ENCODE peak calls at places on chromosomes 13 and 19, in six cellular contexts. T is K562, V is SK-N-SH, B is HCT116, S is H1, E is breast epithelium. W is an unnamed sample.

GRCh38 chr19:30163663-30164062 is 208.5 kb upstream of the ZNF536 start:
- DNase-seq in T (no peak), V (no peak), B (no peak), S (peak; percentile 7), E (no peak), W (no peak)

GRCh38 chr13:76654263-76654662 is 231.9 kb downstream of the KCTD12 start:
- DNase-seq in T (no peak), V (no peak), B (no peak), S (no peak), E (no peak), W (peak; percentile 25)

GRCh38 chr13:33536639-33537425 is 251.3 kb upstream of the STARD13 start:
- DNase-seq in T (no peak), V (no peak), B (no peak), S (no peak), E (no peak), W (no peak)

GRCh38 chr19:49165111-49165750 is 7.6 kb downstream of the TRPM4 start:
- DNase-seq in T (no peak), V (no peak), B (no peak), S (no peak), E (peak; percentile 41), W (peak; percentile 46)

GRCh38 chr13:28569886-28570285 is 75.0 kb upstream of the FLT1 start:
- DNase-seq in T (peak; percentile 31), V (no peak), B (no peak), S (no peak), E (no peak), W (no peak)

GRCh38 chr19:38264486-38265212 is at the start of gene SPINT2:
- DNase-seq in T (no peak), V (peak; percentile 72), B (peak; percentile 67), S (peak; percentile 98), E (no peak), W (no peak)

GRCh38 chr13:48660356-48661076 is 6.8 kb downstream of the CYSLTR2 start:
- DNase-seq in T (no peak), V (no peak), B (no peak), S (no peak), E (no peak), W (peak; percentile 44)

GRCh38 chr13:30529085-30529815 is 63.5 kb upstream of the HMGB1 start:
- DNase-seq in T (no peak), V (no peak), B (no peak), S (no peak), E (no peak), W (no peak)

GRCh38 chr19:49790866-49791265 is 22.2 kb downstream of the FUZ start:
- DNase-seq in T (peak; percentile 58), V (no peak), B (no peak), S (no peak), E (no peak), W (no peak)

GRCh38 chr13:27860743-27861142 is 59.1 kb upstream of the PDX1 start:
- DNase-seq in T (no peak), V (no peak), B (no peak), S (no peak), E (no peak), W (no peak)

GRCh38 chr19:17794731-17795494 is at the start of gene B3GNT3:
- DNase-seq in T (peak; percentile 77), V (no peak), B (peak; percentile 83), S (peak; percentile 81), E (peak; percentile 24), W (peak; percentile 47)

GRCh38 chr19:36686365-36687213 is 823 bp upstream of the ZNF567 start:
- DNase-seq in T (no peak), V (no peak), B (no peak), S (peak; percentile 41), E (no peak), W (peak; percentile 25)

GRCh38 chr19:29202281-29202680 is 10.7 kb downstream of the UQCRFS1 start:
- DNase-seq in T (no peak), V (no peak), B (no peak), S (no peak), E (no peak), W (no peak)

GRCh38 chr19:1064661-1065605 is 2.0 kb upstream of the ARHGAP45 start:
- DNase-seq in T (peak; percentile 72), V (peak; percentile 88), B (peak; percentile 56), S (peak; percentile 88), E (no peak), W (peak; percentile 96)

GRCh38 chr13:111515648-111516047 is 195.2 kb downstream of the TEX29 start:
- DNase-seq in T (no peak), V (no peak), B (no peak), S (no peak), E (no peak), W (no peak)

GRCh38 chr19:46979770-46980105 is 39.9 kb upstream of the NPAS1 start:
- DNase-seq in T (no peak), V (no peak), B (no peak), S (no peak), E (no peak), W (no peak)

GRCh38 chr13:29922896-29923295 is 72.5 kb upstream of the UBL3 start:
- DNase-seq in T (no peak), V (no peak), B (no peak), S (no peak), E (no peak), W (no peak)

GRCh38 chr19:45166723-45167252 is 6.0 kb upstream of the NKPD1 start:
- DNase-seq in T (no peak), V (no peak), B (no peak), S (no peak), E (no peak), W (no peak)

GRCh38 chr13:21124853-21125252 is 51.5 kb downstream of the SKA3 start:
- DNase-seq in T (no peak), V (peak; percentile 67), B (no peak), S (no peak), E (no peak), W (no peak)

GRCh38 chr19:49597703-49597974 is 6.7 kb downstream of the PRR12 start:
- DNase-seq in T (no peak), V (no peak), B (no peak), S (no peak), E (no peak), W (peak; percentile 83)

GRCh38 chr13:94416454-94417080 is 62.9 kb downstream of the DCT start:
- DNase-seq in T (peak; percentile 44), V (peak; percentile 24), B (peak; percentile 51), S (peak; percentile 56), E (no peak), W (peak; percentile 34)

GRCh38 chr13:50730496-50731171 is 112.9 kb downstream of the DLEU7 start:
- DNase-seq in T (no peak), V (no peak), B (no peak), S (no peak), E (no peak), W (no peak)

GRCh38 chr19:16581145-16581970 is 9.1 kb upstream of the SLC35E1 start:
- DNase-seq in T (peak; percentile 75), V (no peak), B (no peak), S (no peak), E (no peak), W (no peak)

GRCh38 chr19:1630811-1631210 is 21.6 kb downstream of the TCF3 start:
- DNase-seq in T (no peak), V (no peak), B (no peak), S (no peak), E (no peak), W (no peak)

GRCh38 chr19:17504456-17504855 is 7.0 kb upstream of the PGLS start:
- DNase-seq in T (no peak), V (no peak), B (no peak), S (no peak), E (no peak), W (no peak)

GRCh38 chr19:14085309-14085995 is at the start of gene C19orf67:
- DNase-seq in T (peak; percentile 75), V (no peak), B (no peak), S (peak; percentile 66), E (no peak), W (no peak)

GRCh38 chr19:48315712-48316111 is 9.6 kb upstream of the EMP3 start:
- DNase-seq in T (no peak), V (no peak), B (no peak), S (no peak), E (no peak), W (no peak)

GRCh38 chr13:36193151-36193855 is 21.1 kb downstream of the SOHLH2 start:
- DNase-seq in T (no peak), V (no peak), B (no peak), S (no peak), E (no peak), W (no peak)

GRCh38 chr13:103443604-103444003 is 377.4 kb upstream of the SLC10A2 start:
- DNase-seq in T (no peak), V (no peak), B (no peak), S (no peak), E (no peak), W (no peak)

GRCh38 chr13:39297023-39297422 is 258.8 kb downstream of the NHLRC3 start:
- DNase-seq in T (no peak), V (no peak), B (no peak), S (no peak), E (no peak), W (no peak)

GRCh38 chr19:46369817-46370216 is 22.9 kb downstream of the PPP5C start:
- DNase-seq in T (no peak), V (no peak), B (no peak), S (no peak), E (no peak), W (no peak)

GRCh38 chr13:30394798-30395191 is 27.5 kb upstream of the UBE2L5 start:
- DNase-seq in T (no peak), V (no peak), B (no peak), S (no peak), E (no peak), W (no peak)

GRCh38 chr13:46062190-46062589 is 9.6 kb upstream of the ZC3H13 start:
- DNase-seq in T (no peak), V (no peak), B (no peak), S (no peak), E (no peak), W (no peak)

GRCh38 chr19:3721131-3721899 is 13.1 kb downstream of the TJP3 start:
- DNase-seq in T (peak; percentile 96), V (peak; percentile 98), B (peak; percentile 95), S (peak; percentile 100), E (peak; percentile 91), W (peak; percentile 89)
- TF ChIP-seq POLR2AphosphoS5 in T (no peak), V (no peak), B (peak; percentile 56), S (no peak), E (no peak), W (peak; percentile 66)

DNA sequence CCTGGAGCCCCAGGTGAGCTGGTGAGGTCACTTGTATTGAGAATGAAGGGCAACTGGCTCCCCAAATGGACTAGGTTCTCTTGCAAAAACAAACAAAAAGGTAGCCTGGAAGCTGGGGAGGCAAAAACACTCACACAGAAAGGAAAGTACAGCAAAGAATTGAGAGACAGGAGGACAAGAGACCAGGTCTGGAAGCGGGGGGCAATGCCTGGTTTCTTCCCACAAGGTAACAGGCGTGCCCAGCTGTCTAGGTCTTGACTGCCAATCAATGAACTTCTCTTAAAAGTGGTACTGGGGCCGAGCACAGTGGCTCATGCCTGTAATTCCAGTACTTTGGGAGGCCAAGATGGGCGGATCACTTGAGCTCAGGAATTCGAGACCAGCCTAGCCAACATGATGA is 356.4 kb upstream of the TSHZ3 start:
- DNase-seq in T (no peak), V (no peak), B (no peak), S (no peak), E (no peak), W (no peak)
- H3K27ac ChIP-seq in T (no peak overlapping the region), V (no peak overlapping the region), B (no peak overlapping the region), S (no peak overlapping the region), E (no peak overlapping the region), W (no peak overlapping the region)

GRCh38 chr13:51785592-51786424 is 18.2 kb downstream of the DHRS12 start:
- DNase-seq in T (peak; percentile 66), V (peak; percentile 85), B (no peak), S (no peak), E (no peak), W (peak; percentile 54)
- H3K4me3 ChIP-seq in T (no peak overlapping the region), V (peak overlapping the region; percentile 12), B (no peak overlapping the region), S (no peak overlapping the region), E (no peak overlapping the region), W (no peak overlapping the region)

GRCh38 chr13:24172071-24172470 is 11.6 kb downstream of the SPATA13 start:
- DNase-seq in T (no peak), V (no peak), B (no peak), S (no peak), E (no peak), W (no peak)
- TF ChIP-seq POLR2AphosphoS5 in T (no peak), V (no peak), B (no peak), S (no peak), E (no peak), W (no peak)

W was measured in upper lobe of left lung.